ENCODE peak calls at places on chromosomes 1 and 21, in four cellular contexts. L, O, A and S are unnamed samples.

GRCh38 chr1:158969855-158970254 is 38.5 kb downstream of the PYHIN1 start:
- DNase-seq in L (no peak), O (no peak), A (no peak), S (no peak)

GRCh38 chr1:65260851-65261473 is 48.4 kb upstream of the DNAJC6 start:
- DNase-seq in L (no peak), O (no peak), A (no peak), S (peak; percentile 91)

GRCh38 chr1:200670215-200671118 is 760 bp upstream of the DDX59 start:
- DNase-seq in L (no peak), O (peak; percentile 41), A (no peak), S (no peak)

GRCh38 chr1:84268346-84268745 is 33.2 kb upstream of the SAMD13 start:
- DNase-seq in L (no peak), O (peak; percentile 34), A (no peak), S (no peak)

GRCh38 chr1:1780598-1781525 is 2.6 kb upstream of the NADK start:
- DNase-seq in L (no peak), O (no peak), A (no peak), S (no peak)

GRCh38 chr1:170313306-170313705 is 167.5 kb downstream of the NTMT2 start:
- DNase-seq in L (no peak), O (no peak), A (no peak), S (no peak)

GRCh38 chr1:67336157-67336556 is 28.5 kb downstream of the IL12RB2 start:
- DNase-seq in L (no peak), O (no peak), A (no peak), S (no peak)

GRCh38 chr1:27122652-27123051 is 32.3 kb downstream of the SLC9A1 start:
- DNase-seq in L (no peak), O (no peak), A (no peak), S (peak; percentile 90)

GRCh38 chr1:85121744-85122143 is 73.4 kb upstream of the MCOLN3 start:
- DNase-seq in L (no peak), O (no peak), A (no peak), S (no peak)

GRCh38 chr1:68111804-68112436 is 61.5 kb upstream of the DIRAS3 start:
- DNase-seq in L (peak; percentile 36), O (peak; percentile 31), A (no peak), S (peak; percentile 58)

GRCh38 chr21:45203983-45204382 is 83.7 kb downstream of the POFUT2 start:
- DNase-seq in L (no peak), O (no peak), A (no peak), S (no peak)

GRCh38 chr1:184036517-184036949 is 995 bp downstream of the COLGALT2 start:
- DNase-seq in L (no peak), O (no peak), A (no peak), S (peak; percentile 57)

GRCh38 chr21:35208810-35209517 is 159.9 kb upstream of the RUNX1 start:
- DNase-seq in L (no peak), O (peak; percentile 32), A (no peak), S (peak; percentile 88)

GRCh38 chr21:45920824-45921600 is 60.6 kb upstream of the COL6A1 start:
- DNase-seq in L (no peak), O (no peak), A (no peak), S (no peak)

GRCh38 chr1:248847956-248848561 is 10.0 kb downstream of the ZNF672 start:
- DNase-seq in L (no peak), O (no peak), A (no peak), S (no peak)

GRCh38 chr1:160520582-160520981 is 2.5 kb downstream of the SLAMF6 start:
- DNase-seq in L (no peak), O (no peak), A (no peak), S (no peak)

GRCh38 chr1:199083680-199084079 is 444.8 kb downstream of the PTPRC start:
- DNase-seq in L (no peak), O (no peak), A (no peak), S (peak; percentile 83)

GRCh38 chr1:193054169-193054675 is 4.9 kb downstream of the UCHL5 start:
- DNase-seq in L (no peak), O (no peak), A (no peak), S (no peak)

GRCh38 chr1:19163261-19163660 is 46.8 kb downstream of the UBR4 start:
- DNase-seq in L (no peak), O (no peak), A (no peak), S (peak; percentile 32)

DNA sequence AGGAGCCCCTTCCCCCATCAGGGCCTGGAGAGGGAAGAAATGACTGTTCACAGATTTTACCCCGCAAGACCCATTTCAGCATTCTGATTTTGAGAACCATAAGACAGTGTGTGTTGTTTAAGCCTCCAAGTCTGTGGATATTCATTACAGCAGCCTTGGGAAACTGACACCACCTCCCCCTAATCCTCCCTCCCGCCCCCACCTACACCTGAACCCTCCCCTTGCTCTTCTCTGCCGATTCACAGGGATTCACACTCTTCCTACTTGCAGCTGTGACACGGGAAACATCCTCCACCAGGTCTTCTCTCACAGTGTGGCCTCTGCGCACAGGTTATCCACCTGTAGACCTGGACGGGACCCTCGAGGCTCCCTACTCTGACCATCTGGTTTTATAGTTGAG is 50.1 kb downstream of the RIPK4 start:
- DNase-seq in L (no peak), O (no peak), A (no peak), S (no peak)
- H3K4me3 ChIP-seq in L (no peak overlapping the region), O (no peak overlapping the region), A (no peak overlapping the region), S (no peak overlapping the region)

GRCh38 chr1:96474985-96475743 is 246.4 kb upstream of the PTBP2 start:
- DNase-seq in L (no peak), O (no peak), A (peak; percentile 49), S (no peak)

GRCh38 chr1:96475882-96476281 is 245.7 kb upstream of the PTBP2 start:
- DNase-seq in L (no peak), O (no peak), A (no peak), S (no peak)

GRCh38 chr1:96478228-96478627 is 243.4 kb upstream of the PTBP2 start:
- DNase-seq in L (no peak), O (no peak), A (no peak), S (no peak)

GRCh38 chr1:96472471-96472870 is 249.1 kb upstream of the PTBP2 start:
- DNase-seq in L (no peak), O (no peak), A (no peak), S (peak; percentile 16)

DNA sequence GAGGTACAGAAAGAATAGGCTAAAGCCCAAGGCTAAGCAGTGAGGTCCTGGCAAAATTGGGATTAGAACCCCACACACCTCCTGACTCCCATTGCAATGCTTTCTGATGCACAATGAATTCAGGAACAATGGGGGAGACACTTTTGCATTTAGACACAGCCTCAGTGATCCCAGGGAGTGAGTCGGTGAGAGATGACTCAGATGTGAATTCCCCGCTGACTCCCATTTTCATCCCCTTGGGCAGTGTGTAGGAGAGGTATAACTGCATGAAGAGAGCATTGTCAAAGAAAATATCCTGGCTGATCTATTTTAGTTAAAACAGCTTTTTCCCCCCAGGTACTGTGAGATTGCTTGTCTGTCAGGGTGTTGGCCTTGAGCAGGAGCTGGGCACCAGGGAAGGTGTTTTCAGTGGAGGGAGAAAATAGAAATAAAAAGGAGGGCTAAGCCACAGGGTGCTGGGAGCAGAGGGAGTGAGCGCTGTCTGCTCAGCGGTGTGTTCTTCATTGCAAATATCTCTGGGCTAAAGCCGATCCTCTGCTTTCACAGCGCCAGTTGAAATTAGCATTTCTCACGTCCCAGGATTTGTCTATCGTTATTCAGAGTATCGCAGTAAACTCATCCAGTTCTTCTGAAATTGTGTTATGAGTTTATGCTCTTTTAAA is 247.7 kb upstream of the PTBP2 start:
- DNase-seq in L (no peak), O (no peak), A (no peak), S (peak; percentile 27)
- H2BK12ac ChIP-seq in L (no peak overlapping the region), O (no peak overlapping the region), A (no peak overlapping the region), S (no peak overlapping the region)

GRCh38 chr1:59814180-59814900 is 409 bp upstream of the HOOK1 start:
- DNase-seq in L (peak; percentile 82), O (peak; percentile 91), A (peak; percentile 91), S (no peak)

GRCh38 chr1:59814901-59815825 is at the start of gene HOOK1:
- DNase-seq in L (peak; percentile 14), O (no peak), A (peak; percentile 5), S (no peak)

GRCh38 chr1:59816318-59816878 is 1.6 kb downstream of the HOOK1 start:
- DNase-seq in L (no peak), O (peak; percentile 10), A (no peak), S (no peak)

GRCh38 chr1:59819566-59820438 is 5.1 kb downstream of the HOOK1 start:
- DNase-seq in L (no peak), O (no peak), A (no peak), S (no peak)

GRCh38 chr1:59815892-59816291 is 1.1 kb downstream of the HOOK1 start:
- DNase-seq in L (no peak), O (peak; percentile 75), A (no peak), S (no peak)
- H3K4me3 ChIP-seq in L (no peak overlapping the region), O (no peak overlapping the region), A (peak overlapping the region; percentile 70), S (no peak overlapping the region)

GRCh38 chr1:28516518-28516956 is 10.7 kb downstream of the RCC1 start:
- DNase-seq in L (no peak), O (no peak), A (no peak), S (peak; percentile 47)

GRCh38 chr1:28519946-28520725 is 14.3 kb downstream of the RCC1 start:
- DNase-seq in L (no peak), O (no peak), A (no peak), S (no peak)

GRCh38 chr1:28518000-28518744 is 12.3 kb downstream of the RCC1 start:
- DNase-seq in L (peak; percentile 89), O (peak; percentile 87), A (no peak), S (peak; percentile 89)

GRCh38 chr1:28517649-28517999 is 11.8 kb downstream of the RCC1 start:
- DNase-seq in L (no peak), O (no peak), A (no peak), S (peak; percentile 82)

DNA sequence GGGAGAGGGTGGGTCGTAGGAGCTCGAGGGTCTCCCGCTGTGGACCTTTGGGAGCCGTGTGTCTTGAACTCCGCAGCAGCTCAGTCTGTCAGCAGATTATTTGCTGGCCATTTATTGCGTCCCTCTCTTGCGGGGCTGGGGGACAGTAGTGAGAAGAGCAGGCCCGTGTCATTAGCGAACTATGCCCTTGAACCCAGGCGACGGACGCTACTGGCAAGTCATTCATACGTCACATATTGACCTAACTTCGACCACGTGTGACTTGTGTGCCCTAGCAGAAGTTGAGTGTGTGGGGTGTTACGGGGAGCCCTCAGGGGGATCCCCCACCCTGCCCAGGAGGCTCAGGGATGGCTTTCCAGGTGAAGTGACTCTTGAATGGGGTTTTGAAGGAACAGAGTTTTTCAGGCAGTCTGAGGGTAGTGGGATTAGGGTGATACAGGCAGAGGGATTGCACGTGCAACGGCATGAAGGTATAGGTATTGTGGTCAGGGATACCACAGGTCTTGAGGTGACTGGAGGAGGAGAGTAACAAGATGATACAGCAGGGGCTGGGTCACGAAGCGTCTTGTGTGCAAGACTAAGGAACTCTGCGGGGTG is 13.0 kb downstream of the RCC1 start:
- DNase-seq in L (no peak), O (no peak), A (no peak), S (peak; percentile 36)
- H2BK12ac ChIP-seq in L (no peak overlapping the region), O (peak overlapping the region; percentile 42), A (peak overlapping the region; percentile 98), S (no peak overlapping the region)

DNA sequence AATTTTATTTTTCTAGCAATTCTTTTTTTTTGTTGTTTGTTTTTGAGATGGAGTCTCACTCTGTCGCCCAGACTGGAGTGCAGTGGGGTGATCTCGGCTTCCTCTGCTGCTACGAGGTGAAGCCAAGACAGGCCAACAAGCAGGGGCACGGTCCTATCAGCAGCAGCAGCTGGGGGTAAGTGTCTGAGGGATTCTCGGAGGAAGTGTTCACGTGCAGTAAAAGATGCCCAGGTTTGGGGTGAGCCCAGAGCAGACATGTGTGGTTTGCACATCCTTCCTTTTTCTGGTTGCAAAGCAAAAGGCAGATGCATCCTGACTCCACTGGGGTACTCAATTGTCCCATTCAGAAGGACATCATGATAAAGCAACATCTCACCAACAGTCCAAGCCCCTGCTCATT is 27.7 kb downstream of the PIGP start:
- DNase-seq in L (no peak), O (no peak), A (no peak), S (no peak)
- H3K4me3 ChIP-seq in L (no peak overlapping the region), O (no peak overlapping the region), A (no peak overlapping the region), S (no peak overlapping the region)